ENCODE peak calls at places on chromosomes 2 and 18, in seven cellular contexts. F is fibroblast of the aortic adventitia, W is mammary epithelial cell, Q is left ventricle myocardium inferior, D is BE2C, P is neural crest cell, B is GM12865. K is an unnamed sample.

GRCh38 chr2:206990335-206990734 is 51.0 kb downstream of the CPO start:
- DNase-seq in P (no peak), Q (no peak), B (no peak), D (no peak), F (peak; percentile 49), W (no peak), K (no peak)

GRCh38 chr18:59612461-59612860 is 84.8 kb downstream of the CCBE1 start:
- DNase-seq in D (no peak), Q (no peak), B (no peak), W (no peak), F (peak; percentile 100), P (no peak), K (no peak)

GRCh38 chr18:76524477-76524876 is 29.4 kb upstream of the ZNF516 start:
- DNase-seq in W (no peak), Q (no peak), P (no peak), B (no peak), F (no peak), D (no peak), K (no peak)

GRCh38 chr18:8610442-8610801 is 1.2 kb downstream of the RAB12 start:
- DNase-seq in F (peak; percentile 22), B (peak; percentile 52), P (no peak), D (no peak), Q (no peak), W (peak; percentile 39), K (no peak)

GRCh38 chr2:116810071-116810470 is 1004.4 kb upstream of the DDX18 start:
- DNase-seq in D (no peak), B (no peak), F (no peak), P (no peak), Q (no peak), W (no peak), K (no peak)

GRCh38 chr18:74268933-74269620 is 22.7 kb downstream of the CYB5A start:
- DNase-seq in D (peak; percentile 72), P (no peak), Q (peak; percentile 22), F (peak; percentile 36), W (no peak), B (no peak), K (no peak)

GRCh38 chr2:7819860-7820259 is 862.0 kb upstream of the ID2 start:
- DNase-seq in B (no peak), W (no peak), P (no peak), D (no peak), Q (no peak), F (no peak), K (no peak)

GRCh38 chr2:30721241-30721640 is 86.0 kb downstream of the CAPN13 start:
- DNase-seq in F (no peak), B (no peak), W (no peak), D (no peak), Q (no peak), P (no peak), K (no peak)

GRCh38 chr2:11824901-11825592 is 78.6 kb downstream of the LPIN1 start:
- DNase-seq in W (no peak), Q (no peak), D (no peak), B (no peak), F (peak; percentile 22), P (no peak), K (no peak)

GRCh38 chr18:40662898-40663437 is 1292.1 kb upstream of the PIK3C3 start:
- DNase-seq in Q (no peak), D (no peak), W (no peak), P (no peak), F (no peak), B (no peak), K (no peak)

GRCh38 chr2:205188516-205189138 is 493.7 kb upstream of the NRP2 start:
- DNase-seq in F (peak; percentile 82), W (no peak), P (no peak), B (no peak), Q (peak; percentile 62), D (peak; percentile 56), K (no peak)

GRCh38 chr18:12559319-12559718 is 98.6 kb downstream of the SPIRE1 start:
- DNase-seq in Q (no peak), B (no peak), D (no peak), F (no peak), P (no peak), W (no peak), K (no peak)

GRCh38 chr2:147845608-147846002 is 776 bp downstream of the ACVR2A start:
- DNase-seq in B (no peak), P (no peak), W (peak; percentile 23), D (no peak), Q (no peak), F (peak; percentile 26), K (no peak)

DNA sequence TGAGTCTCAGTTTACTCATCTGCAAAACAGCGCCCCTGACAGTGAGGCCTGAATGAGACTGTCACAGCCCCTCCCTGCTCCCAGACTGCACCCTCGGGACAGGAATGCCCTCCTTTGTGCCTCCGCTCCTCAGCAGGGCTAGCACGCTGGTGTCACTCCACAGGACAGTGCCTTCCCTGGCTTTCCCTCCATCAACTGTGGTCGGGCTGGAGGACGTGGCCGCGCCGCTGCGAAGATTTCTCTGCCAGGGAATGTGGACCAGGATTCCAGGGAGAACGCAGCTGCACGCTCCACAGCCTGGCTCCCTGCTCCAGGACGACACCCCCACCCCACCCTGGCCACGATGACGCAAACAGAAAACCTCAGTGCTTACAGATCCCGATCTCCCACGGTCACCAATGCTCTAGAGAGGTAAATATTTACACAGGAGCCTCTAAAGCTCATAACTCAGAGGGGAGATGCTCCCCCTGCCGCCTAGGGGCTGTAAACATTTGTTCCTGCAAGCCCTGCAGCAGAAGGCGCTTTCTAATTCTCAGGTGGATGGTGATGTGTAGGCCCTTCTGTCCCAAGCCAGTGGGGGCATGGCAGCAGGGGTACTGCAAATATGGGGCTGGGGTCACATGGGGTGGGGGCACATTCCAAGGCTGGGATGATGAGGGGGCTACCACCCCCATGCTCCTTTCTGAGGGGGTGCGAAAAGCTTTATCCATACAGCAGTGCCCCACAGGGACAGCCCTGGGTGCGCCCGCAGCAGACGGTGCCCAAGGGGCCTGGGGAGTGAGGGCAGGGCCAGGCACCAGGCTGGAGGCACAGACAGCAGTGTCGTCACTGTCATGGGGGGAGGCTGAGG is 12.4 kb downstream of the HS6ST1 start:
- DNase-seq in F (peak; percentile 96), D (no peak), Q (peak; percentile 59), P (no peak), B (no peak), W (peak; percentile 82), K (no peak)
- TF ChIP-seq CTCF in F (peak; percentile 68), D (no peak), Q (no peak), P (peak; percentile 51), B (no peak), W (peak; percentile 28), K (no peak)

DNA sequence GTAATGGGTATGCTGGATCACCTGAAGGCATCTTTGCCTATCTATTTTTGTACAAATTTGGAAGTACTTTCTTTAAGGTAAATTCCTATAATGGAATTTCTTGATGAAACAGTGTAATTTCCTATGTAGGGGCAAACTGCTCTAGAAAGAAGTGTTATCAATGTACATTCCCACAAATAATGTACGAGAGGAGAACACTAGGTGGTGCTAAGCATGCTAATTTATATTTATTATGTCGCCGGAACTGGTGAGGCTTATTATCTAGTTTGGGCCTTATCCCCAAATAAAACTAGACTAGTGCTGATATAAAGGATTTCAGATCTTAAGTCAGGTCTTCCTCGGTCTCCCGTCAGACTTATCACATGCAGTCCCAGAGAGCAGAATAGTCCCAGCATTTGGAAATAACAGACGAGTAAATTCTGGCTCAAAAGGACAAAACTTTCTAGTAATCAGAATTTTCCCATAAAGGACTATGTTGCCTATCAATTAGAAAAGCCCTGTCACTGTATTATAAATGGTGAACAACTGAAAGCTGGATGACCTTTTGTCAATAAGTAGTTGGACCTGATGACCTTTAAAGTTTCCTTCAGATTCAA is 86.9 kb upstream of the RBBP8 start:
- DNase-seq in P (no peak), Q (no peak), D (no peak), F (peak; percentile 55), W (no peak), B (peak; percentile 8), K (no peak)
- TF ChIP-seq CTCF in P (peak; percentile 62), Q (peak; percentile 57), D (peak; percentile 46), F (peak; percentile 49), W (peak; percentile 53), B (no peak), K (peak; percentile 24)

GRCh38 chr18:26802330-26803200 is 62.9 kb downstream of the AQP4 start:
- DNase-seq in B (no peak), Q (no peak), F (no peak), D (no peak), P (no peak), W (no peak), K (no peak)

GRCh38 chr18:26806224-26806623 is 59.3 kb downstream of the AQP4 start:
- DNase-seq in B (no peak), P (no peak), W (no peak), Q (no peak), F (no peak), D (no peak), K (no peak)

GRCh38 chr18:26803643-26804042 is 61.9 kb downstream of the AQP4 start:
- DNase-seq in Q (no peak), W (no peak), D (no peak), P (no peak), F (no peak), B (no peak), K (no peak)

GRCh38 chr18:26804474-26804873 is 61.0 kb downstream of the AQP4 start:
- DNase-seq in W (no peak), F (no peak), P (peak; percentile 10), D (no peak), Q (no peak), B (peak; percentile 15), K (no peak)
- TF ChIP-seq CTCF in W (no peak), F (no peak), P (peak; percentile 60), D (peak; percentile 28), Q (peak; percentile 62), B (peak; percentile 25), K (peak; percentile 46)

DNA sequence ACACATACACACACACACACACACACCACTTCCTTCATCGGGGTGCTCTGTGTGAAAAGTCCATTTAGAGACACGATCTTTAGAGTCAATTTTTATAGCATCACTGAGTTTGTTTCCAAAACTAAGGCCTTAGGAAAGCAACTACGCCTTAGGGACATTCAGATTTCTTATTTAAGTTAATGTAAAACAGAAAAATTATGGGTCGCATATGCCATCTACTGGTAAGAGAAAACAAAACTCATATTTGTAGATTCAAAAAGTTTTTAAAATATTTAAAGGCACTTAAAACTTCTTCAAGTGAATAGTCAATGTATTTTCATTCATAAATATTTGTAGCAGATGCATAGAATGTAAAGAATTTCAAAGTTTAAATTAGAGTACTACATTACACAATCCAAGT is 166.2 kb downstream of the ATAD2B start:
- DNase-seq in P (no peak), W (no peak), F (peak; percentile 89), B (no peak), Q (no peak), D (no peak), K (no peak)
- TF ChIP-seq CTCF in P (peak; percentile 62), W (peak; percentile 25), F (peak; percentile 39), B (no peak), Q (peak; percentile 52), D (peak; percentile 36), K (no peak)

K was measured in GM12864.